ENCODE peak calls at places on chromosome 17, in five cellular contexts. L, M, A, T and U are unnamed samples.

GRCh38 chr17:57876023-57876865 is 26.4 kb upstream of the MRPS23 start:
- DNase-seq in M (no peak), A (no peak), T (no peak), L (no peak), U (no peak)

GRCh38 chr17:16439303-16439791 is 24.0 kb downstream of the TRPV2 start:
- DNase-seq in M (peak), T (no peak), L (no peak), A (no peak), U (no peak)

GRCh38 chr17:78573955-78574354 is 3.2 kb downstream of the DNAH17 start:
- DNase-seq in L (no peak), M (no peak), T (peak), A (no peak), U (no peak)

GRCh38 chr17:66383353-66383752 is 80.9 kb downstream of the PRKCA start:
- DNase-seq in A (no peak), T (no peak), M (no peak), L (no peak), U (no peak)

GRCh38 chr17:2815781-2816185 is 19.5 kb downstream of the RAP1GAP2 start:
- DNase-seq in M (no peak), A (no peak), T (no peak), L (no peak), U (no peak)

GRCh38 chr17:76909971-76910760 is 42.0 kb downstream of the MGAT5B start:
- DNase-seq in L (no peak), M (peak), T (no peak), A (no peak), U (peak)

GRCh38 chr17:48636177-48637018 is 10.2 kb upstream of the HOXB9 start:
- DNase-seq in T (no peak), L (peak), M (peak), A (peak), U (peak)

GRCh38 chr17:36812762-36813161 is 124.5 kb upstream of the LHX1 start:
- DNase-seq in A (no peak), T (no peak), L (no peak), M (no peak), U (no peak)

GRCh38 chr17:56985371-56986162 is 7.6 kb downstream of the SCPEP1 start:
- DNase-seq in A (no peak), M (no peak), T (no peak), L (no peak), U (no peak)